ENCODE peak calls at places on chromosomes 4 and X, in five cellular contexts. C, T, P, U and J are unnamed samples.

GRCh38 chr4:60744767-60745166 is 455.4 kb upstream of the ADGRL3 start:
- DNase-seq in T (peak), P (no peak), U (no peak), C (no peak), J (peak)

GRCh38 chrX:103779156-103779555 is 2.5 kb downstream of the PLP1 start:
- DNase-seq in U (no peak), C (no peak), P (no peak), T (no peak), J (no peak)

GRCh38 chrX:106467422-106467821 is 144.4 kb upstream of the RADX start:
- DNase-seq in C (no peak), T (no peak), U (no peak), P (no peak), J (no peak)

GRCh38 chr4:20520901-20521300 is 179.4 kb upstream of the PACRGL start:
- DNase-seq in C (no peak), U (peak), P (no peak), T (peak), J (no peak)

GRCh38 chr4:174277433-174277832 is 6.0 kb downstream of the FBXO8 start:
- DNase-seq in P (no peak), T (no peak), U (no peak), C (no peak), J (no peak)

GRCh38 chr4:12382567-12382966 is 953.9 kb upstream of the HS3ST1 start:
- DNase-seq in T (no peak), U (no peak), C (no peak), P (no peak), J (no peak)

GRCh38 chr4:172680701-172681100 is 487.9 kb upstream of the GALNT7 start:
- DNase-seq in T (no peak), U (no peak), C (no peak), P (no peak), J (no peak)

GRCh38 chr4:173319696-173320095 is 14.5 kb downstream of the HMGB2 start:
- DNase-seq in U (no peak), C (no peak), P (no peak), T (peak), J (no peak)

GRCh38 chr4:20288846-20289512 is 37.3 kb downstream of the SLIT2 start:
- DNase-seq in C (no peak), U (no peak), T (peak), P (no peak), J (no peak)

GRCh38 chr4:171186700-171187099 is 626.5 kb upstream of the GALNTL6 start:
- DNase-seq in U (no peak), C (no peak), T (no peak), P (no peak), J (peak)

GRCh38 chrX:132077912-132078311 is 49.9 kb downstream of the FRMD7 start:
- DNase-seq in U (no peak), C (no peak), P (no peak), T (no peak), J (no peak)

GRCh38 chr4:164755432-164755831 is 1.5 kb downstream of the SMIM31 start:
- DNase-seq in C (no peak), U (no peak), T (no peak), P (no peak), J (no peak)

GRCh38 chr4:38062088-38062893 is 102.1 kb downstream of the PTTG2 start:
- DNase-seq in P (peak), T (peak), C (peak), U (no peak), J (peak)

GRCh38 chr4:149112109-149112508 is 669.9 kb upstream of the NR3C2 start:
- DNase-seq in C (no peak), P (no peak), U (no peak), T (no peak), J (no peak)

GRCh38 chrX:15853586-15854079 is 980 bp downstream of the AP1S2 start:
- DNase-seq in U (no peak), C (no peak), P (no peak), T (peak), J (no peak)

GRCh38 chr4:30962949-30963348 is 242.8 kb downstream of the PCDH7 start:
- DNase-seq in P (no peak), U (no peak), C (no peak), T (peak), J (no peak)

GRCh38 chr4:74435296-74435695 is 9.6 kb upstream of the AREG start:
- DNase-seq in U (no peak), T (no peak), P (no peak), C (no peak), J (no peak)

GRCh38 chr4:186761281-186761897 is 37.7 kb upstream of the FAT1 start:
- DNase-seq in U (no peak), C (no peak), T (no peak), P (no peak), J (no peak)

GRCh38 chr4:25953740-25954139 is 39.7 kb downstream of the SMIM20 start:
- DNase-seq in P (no peak), T (peak), C (no peak), U (no peak), J (no peak)

GRCh38 chr4:2850966-2851782 is 7.5 kb downstream of the ADD1 start:
- DNase-seq in T (peak), C (no peak), P (no peak), U (no peak), J (no peak)

GRCh38 chrX:9110808-9111207 is 76.9 kb upstream of the FAM9B start:
- DNase-seq in U (no peak), P (no peak), T (no peak), C (no peak), J (no peak)

GRCh38 chr4:111847256-111848108 is 297.8 kb upstream of the FAM241A start:
- DNase-seq in T (peak), U (no peak), C (no peak), P (no peak), J (no peak)

GRCh38 chr4:182425302-182425701 is 182.1 kb downstream of the TENM3 start:
- DNase-seq in P (no peak), C (no peak), T (no peak), U (no peak), J (no peak)

GRCh38 chrX:110086162-110086915 is 83.4 kb downstream of the TMEM164 start:
- DNase-seq in C (no peak), P (no peak), T (peak), U (no peak), J (no peak)

GRCh38 chr4:7375427-7375826 is 59.3 kb downstream of the PSAPL1 start:
- DNase-seq in T (peak), C (no peak), U (no peak), P (no peak), J (no peak)

GRCh38 chr4:95156452-95156765 is 392.4 kb downstream of the UNC5C start:
- DNase-seq in T (no peak), U (no peak), C (no peak), P (no peak), J (no peak)
- TF ChIP-seq CTCF in T (no peak), U (no peak), C (no peak), P (no peak), J (no peak)

DNA sequence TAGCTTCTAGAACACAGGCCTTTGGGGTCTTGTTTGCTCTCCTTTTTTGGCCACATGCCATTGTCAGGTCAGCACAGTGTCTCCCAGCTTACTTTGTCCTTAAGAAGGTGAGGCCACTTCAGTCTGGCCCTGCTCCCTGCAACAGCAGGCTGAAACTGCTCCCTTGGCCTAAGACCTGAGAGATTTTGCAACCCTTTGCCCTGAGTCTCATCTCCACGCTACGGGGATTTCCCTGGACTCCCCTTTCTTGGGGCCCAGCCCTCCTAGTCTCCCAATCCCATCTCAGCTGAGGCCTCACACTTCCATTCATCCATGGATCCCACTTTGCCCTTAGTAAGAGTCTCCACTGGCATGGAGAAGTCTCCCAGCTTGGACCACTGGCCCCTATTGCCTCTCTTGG is 8.5 kb upstream of the CITED1 start:
- DNase-seq in U (no peak), T (no peak), P (no peak), C (no peak), J (no peak)
- TF ChIP-seq CTCF in U (no peak), T (no peak), P (no peak), C (no peak), J (no peak)

GRCh38 chr4:147516133-147516532 is 35.2 kb downstream of the EDNRA start:
- DNase-seq in T (no peak), C (no peak), U (no peak), P (no peak), J (no peak)

GRCh38 chr4:147515220-147515936 is 34.5 kb downstream of the EDNRA start:
- DNase-seq in T (no peak), U (no peak), P (no peak), C (no peak), J (no peak)

GRCh38 chr4:147513051-147513450 is 32.2 kb downstream of the EDNRA start:
- DNase-seq in C (no peak), U (no peak), P (no peak), T (no peak), J (no peak)

GRCh38 chr4:147511005-147511660 is 30.2 kb downstream of the EDNRA start:
- DNase-seq in P (no peak), C (no peak), U (no peak), T (no peak), J (no peak)

DNA sequence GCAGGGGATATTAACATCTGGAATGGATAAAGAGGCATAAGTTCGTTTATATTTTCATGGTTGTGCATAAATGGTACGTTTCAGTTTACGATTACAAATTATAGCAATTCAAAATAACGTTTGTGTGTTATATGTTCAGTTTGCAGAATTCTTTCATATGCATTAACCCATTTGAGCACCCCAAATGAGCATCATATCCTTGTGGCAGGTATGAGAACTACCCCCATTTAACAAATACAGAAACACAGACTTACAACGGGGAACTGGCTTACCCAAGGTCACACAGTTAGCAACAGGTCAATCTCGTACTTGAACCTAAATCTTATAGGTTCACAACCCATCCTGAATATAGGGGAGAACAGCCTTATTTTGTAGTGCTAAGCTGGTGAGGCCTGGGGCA is 33.1 kb downstream of the EDNRA start:
- DNase-seq in P (no peak), T (no peak), U (no peak), C (no peak), J (no peak)
- TF ChIP-seq CTCF in P (no peak), T (peak), U (no peak), C (no peak), J (no peak)

DNA sequence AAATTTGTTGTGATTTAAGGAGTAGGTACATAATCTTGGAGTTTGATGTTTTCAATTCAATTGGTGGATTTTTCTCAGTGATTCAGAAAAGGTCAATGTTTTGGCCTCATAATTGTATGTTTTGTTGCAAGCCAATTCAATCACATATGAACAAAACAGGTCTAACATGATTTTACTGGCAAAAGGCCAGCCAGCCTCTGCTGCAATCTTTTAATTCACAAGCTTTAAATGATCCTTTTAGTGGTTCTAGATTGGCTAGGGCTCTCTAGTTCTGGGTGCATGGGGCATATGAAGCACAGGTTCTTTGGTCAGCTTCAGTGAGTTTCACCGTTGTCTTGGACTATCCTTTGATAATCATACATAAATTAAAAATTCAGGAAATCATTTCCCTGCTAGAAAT is 19.2 kb upstream of the SLC6A14 start:
- DNase-seq in T (no peak), P (no peak), C (no peak), U (no peak), J (no peak)
- TF ChIP-seq CTCF in T (no peak), P (no peak), C (no peak), U (no peak), J (no peak)